ENCODE peak calls at places on chromosomes 2 and 18, in six cellular contexts. Q, S, J, B, Y and T are unnamed samples.
A peak's percentile ranks its signal among the peaks of the same experiment; 100 is the strongest.

GRCh38 chr2:1681323-1682310 is 62.7 kb downstream of the PXDN start:
- DNase-seq in Y (no peak), S (no peak), B (no peak), Q (no peak), J (no peak), T (no peak)

GRCh38 chr18:2811416-2811815 is 35.4 kb upstream of the EMILIN2 start:
- DNase-seq in Y (no peak), B (no peak), S (no peak), J (no peak), Q (no peak), T (no peak)

GRCh38 chr2:159614534-159615186 is 1.7 kb downstream of the BAZ2B start:
- DNase-seq in Y (no peak), B (no peak), J (no peak), S (no peak), Q (peak; percentile 67), T (peak; percentile 61)

GRCh38 chr18:36783792-36784191 is 45.0 kb downstream of the TPGS2 start:
- DNase-seq in S (no peak), B (no peak), J (no peak), Y (no peak), Q (no peak), T (no peak)

GRCh38 chr18:60684843-60685513 is 312.4 kb upstream of the MC4R start:
- DNase-seq in Q (peak; percentile 17), B (peak; percentile 39), J (no peak), S (no peak), Y (no peak), T (peak; percentile 0)

GRCh38 chr2:241770185-241770935 is 6.3 kb upstream of the GAL3ST2 start:
- DNase-seq in B (no peak), S (no peak), Q (no peak), J (peak; percentile 37), Y (no peak), T (no peak)

GRCh38 chr18:35267809-35268208 is 22.2 kb downstream of the ZSCAN30 start:
- DNase-seq in B (no peak), Y (no peak), Q (no peak), J (no peak), S (no peak), T (no peak)

GRCh38 chr2:226649871-226650660 is 149.6 kb downstream of the IRS1 start:
- DNase-seq in S (peak; percentile 15), B (peak; percentile 100), Y (peak; percentile 71), J (peak; percentile 82), Q (peak; percentile 98), T (no peak)

GRCh38 chr2:177078416-177078815 is 134.2 kb upstream of the HNRNPA3 start:
- DNase-seq in J (no peak), Y (no peak), B (no peak), S (no peak), Q (peak; percentile 3), T (peak; percentile 63)

GRCh38 chr2:3602553-3603339 is 7.8 kb downstream of the COLEC11 start:
- DNase-seq in S (no peak), J (no peak), B (no peak), Q (no peak), Y (no peak), T (no peak)

GRCh38 chr2:161096336-161096735 is 63.9 kb upstream of the TANK start:
- DNase-seq in S (no peak), Y (no peak), J (no peak), Q (no peak), B (peak; percentile 18), T (no peak)

GRCh38 chr2:45748239-45748638 is 96.8 kb downstream of the PRKCE start:
- DNase-seq in B (no peak), J (no peak), Q (peak; percentile 63), S (no peak), Y (no peak), T (no peak)

GRCh38 chr2:32820701-32821100 is 126.1 kb upstream of the LTBP1 start:
- DNase-seq in Y (no peak), Q (no peak), B (no peak), S (no peak), J (no peak), T (no peak)

GRCh38 chr18:75135158-75135725 is 73.7 kb downstream of the PTGR3 start:
- DNase-seq in Y (no peak), Q (no peak), J (no peak), S (no peak), B (no peak), T (no peak)

GRCh38 chr2:234676859-234677450 is 180.1 kb upstream of the ARL4C start:
- DNase-seq in Y (no peak), J (peak; percentile 47), Q (no peak), B (no peak), S (peak; percentile 51), T (no peak)

GRCh38 chr2:208183937-208184336 is 5.9 kb downstream of the C2orf80 start:
- DNase-seq in B (no peak), S (no peak), Y (no peak), Q (no peak), J (no peak), T (no peak)

GRCh38 chr18:47993409-47993808 is 63.0 kb upstream of the SMAD2 start:
- DNase-seq in J (no peak), Q (no peak), Y (no peak), S (no peak), B (no peak), T (no peak)
- H3K14ac ChIP-seq in J (no peak overlapping the region), Q (no peak overlapping the region), Y (no peak overlapping the region), S (no peak overlapping the region), B (no peak overlapping the region), T (no peak overlapping the region)

DNA sequence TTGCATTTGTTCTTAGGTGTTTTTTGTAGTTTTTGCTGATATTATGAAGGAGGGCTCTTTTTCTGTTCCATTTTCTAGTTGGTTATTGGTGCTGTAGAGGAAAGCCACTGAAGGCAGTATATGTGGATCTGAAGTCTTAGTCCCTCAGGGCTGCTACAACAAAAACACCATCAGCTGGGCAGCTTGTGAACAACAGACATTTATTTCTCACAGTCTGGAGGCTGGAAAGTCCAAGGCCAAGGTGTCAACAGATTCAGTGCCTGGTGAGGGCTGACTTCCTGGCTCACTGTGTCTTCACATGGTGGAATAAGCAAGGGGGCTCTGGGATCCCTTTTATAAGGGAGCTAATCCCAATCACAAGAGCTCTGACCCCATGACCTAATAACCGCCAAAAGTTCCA is 31.4 kb upstream of the HDAC4 start:
- DNase-seq in Y (no peak), B (no peak), Q (no peak), J (no peak), S (no peak), T (no peak)
- H3K14ac ChIP-seq in Y (no peak overlapping the region), B (no peak overlapping the region), Q (no peak overlapping the region), J (no peak overlapping the region), S (no peak overlapping the region), T (no peak overlapping the region)

GRCh38 chr2:109726666-109727270 is 67.3 kb upstream of the RGPD5 start:
- DNase-seq in J (no peak), Q (no peak), B (no peak), Y (no peak), S (no peak), T (no peak)
- H3K14ac ChIP-seq in J (no peak overlapping the region), Q (no peak overlapping the region), B (no peak overlapping the region), Y (no peak overlapping the region), S (no peak overlapping the region), T (no peak overlapping the region)

DNA sequence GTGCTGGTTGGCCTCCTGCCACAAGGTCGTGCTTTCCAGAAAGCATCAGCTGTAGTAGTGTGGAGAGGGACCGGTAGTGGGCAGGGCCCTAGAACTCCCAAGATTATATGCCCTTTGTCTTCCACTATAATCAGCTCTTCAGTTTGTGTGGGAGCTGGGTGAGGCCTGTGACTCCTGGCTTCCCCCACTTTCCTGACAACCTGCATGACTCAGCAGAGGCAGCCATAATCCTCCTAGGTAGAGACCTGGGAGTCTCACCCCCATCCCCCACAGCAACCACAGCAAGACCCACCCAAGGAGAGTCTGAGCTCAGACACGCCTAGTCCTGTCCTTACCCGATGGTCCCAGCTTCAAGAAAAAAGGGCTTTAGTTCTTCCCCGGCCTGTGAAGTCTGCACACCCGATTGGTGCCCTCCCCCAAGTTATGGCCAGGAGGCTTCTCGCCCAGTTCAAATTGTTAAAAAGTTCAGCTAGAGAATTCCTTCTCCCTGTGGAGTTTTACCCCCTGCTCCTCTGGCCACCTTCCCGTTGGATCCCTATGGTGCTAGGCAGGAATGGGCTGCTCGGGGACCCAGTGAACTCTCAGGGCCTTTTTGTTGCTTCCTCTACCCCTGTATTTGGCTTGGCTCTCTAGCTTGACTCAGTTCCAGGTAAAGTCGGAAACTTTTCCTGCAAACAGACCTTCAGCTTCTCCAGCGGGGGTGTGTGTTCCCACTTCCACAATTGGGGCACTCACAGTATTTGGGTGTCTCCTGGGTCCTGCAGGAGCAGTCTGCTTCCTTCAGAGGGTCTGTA is 57.8 kb upstream of the FAM237A start:
- DNase-seq in Y (no peak), S (no peak), Q (no peak), B (no peak), J (no peak), T (no peak)
- H3K14ac ChIP-seq in Y (no peak overlapping the region), S (no peak overlapping the region), Q (no peak overlapping the region), B (no peak overlapping the region), J (no peak overlapping the region), T (no peak overlapping the region)

DNA sequence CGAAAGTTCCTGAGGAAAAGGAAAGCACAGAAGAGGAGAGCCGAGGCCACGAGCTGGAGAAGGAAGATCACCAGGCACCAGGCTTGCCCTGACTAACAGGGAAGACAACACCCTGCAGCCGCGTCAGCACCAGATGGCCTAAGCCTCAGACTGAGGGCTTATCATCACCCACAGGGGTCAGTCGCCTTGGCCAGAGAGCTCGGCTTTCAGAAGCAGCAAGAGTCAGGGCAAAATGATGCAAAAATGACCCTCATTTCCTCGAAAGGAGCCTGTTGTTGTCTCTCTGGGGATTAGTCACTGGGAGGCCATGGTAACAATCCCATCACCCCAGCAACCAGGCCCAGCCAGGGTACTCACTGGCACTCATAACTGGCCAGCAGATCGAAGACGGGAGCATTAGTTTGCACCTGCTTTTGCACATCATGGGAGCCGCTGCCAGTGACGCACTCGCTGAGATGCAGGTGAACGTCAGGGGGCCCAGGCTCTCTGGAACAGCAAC is 42.7 kb upstream of the ZFP36L2 start:
- DNase-seq in Q (peak; percentile 99), J (no peak), Y (no peak), S (no peak), B (peak; percentile 100), T (peak; percentile 45)
- H3K14ac ChIP-seq in Q (peak overlapping the region; percentile 80), J (peak overlapping the region; percentile 26), Y (no peak overlapping the region), S (no peak overlapping the region), B (no peak overlapping the region), T (no peak overlapping the region)

GRCh38 chr18:59604877-59605276 is 92.3 kb downstream of the CCBE1 start:
- DNase-seq in Y (no peak), B (no peak), Q (peak; percentile 23), S (no peak), J (no peak), T (no peak)
- H3K14ac ChIP-seq in Y (no peak overlapping the region), B (no peak overlapping the region), Q (peak overlapping the region; percentile 34), S (no peak overlapping the region), J (no peak overlapping the region), T (no peak overlapping the region)

GRCh38 chr2:579351-579886 is 97.8 kb downstream of the TMEM18 start:
- DNase-seq in S (no peak), Y (no peak), B (no peak), Q (no peak), J (no peak), T (no peak)
- H3K14ac ChIP-seq in S (peak overlapping the region; percentile 84), Y (no peak overlapping the region), B (no peak overlapping the region), Q (no peak overlapping the region), J (no peak overlapping the region), T (no peak overlapping the region)

DNA sequence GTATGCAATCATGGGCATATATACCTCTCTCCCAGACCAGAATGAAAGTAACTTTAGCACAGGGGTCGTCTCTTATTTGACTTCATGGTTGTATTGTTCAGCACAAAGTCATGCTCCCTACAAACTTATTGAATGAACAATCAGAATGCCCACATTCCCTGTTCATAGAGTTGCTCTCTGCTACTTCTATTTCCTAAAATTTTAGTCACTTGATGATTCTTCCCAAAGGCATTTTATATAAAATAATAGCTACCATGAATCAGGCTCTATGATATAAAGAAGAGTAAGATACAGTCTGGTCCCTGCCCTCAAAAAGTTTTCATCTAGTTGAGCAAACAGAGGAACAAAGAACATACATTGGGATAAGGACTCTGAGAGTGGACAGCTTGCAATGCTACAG is 162.2 kb downstream of the SLC39A10 start:
- DNase-seq in J (no peak), Y (no peak), S (no peak), Q (peak; percentile 21), B (no peak), T (no peak)
- H3K14ac ChIP-seq in J (no peak overlapping the region), Y (no peak overlapping the region), S (no peak overlapping the region), Q (peak overlapping the region; percentile 56), B (no peak overlapping the region), T (no peak overlapping the region)